ENCODE peak calls at places on chromosomes 2 and 18, in ten cellular contexts. K is cardiac fibroblast, P is ovary, T is HAP-1, L is GM12864, I is adipocyte, W is aorta, M is neuronal stem cell, U is fibroblast of mammary gland, S is left ventricle myocardium inferior. X is an unnamed sample.

GRCh38 chr18:25786778-25787177 is 303.6 kb downstream of the SS18 start:
- DNase-seq in U (peak), L (no peak), M (no peak), T (no peak), W (no peak), P (no peak), S (no peak), I (peak), K (peak), X (no peak)

GRCh38 chr18:10111944-10112343 is 198.1 kb downstream of the VAPA start:
- DNase-seq in M (no peak), S (no peak), L (no peak), P (no peak), T (no peak), U (no peak), I (no peak), W (no peak), K (no peak), X (no peak)

GRCh38 chr18:43919565-43919964 is 642.3 kb upstream of the SYT4 start:
- DNase-seq in P (no peak), W (no peak), M (no peak), L (no peak), U (no peak), S (no peak), K (peak), T (no peak), I (peak), X (no peak)

GRCh38 chr18:31736630-31737029 is 24.1 kb downstream of the SLC25A52 start:
- DNase-seq in M (no peak), L (peak), K (no peak), W (no peak), P (no peak), U (no peak), S (no peak), T (no peak), I (no peak), X (peak)

GRCh38 chr2:74922592-74923227 is 35.7 kb upstream of the POLE4 start:
- DNase-seq in M (no peak), W (no peak), S (no peak), P (no peak), I (peak), U (peak), K (peak), T (no peak), L (no peak), X (no peak)

GRCh38 chr2:3102081-3102914 is 275.3 kb downstream of the EIPR1 start:
- DNase-seq in L (no peak), I (no peak), S (no peak), K (no peak), P (no peak), M (no peak), U (no peak), W (no peak), T (no peak), X (no peak)

GRCh38 chr2:30230855-30231725 is at the start of gene LBH:
- DNase-seq in I (peak), U (peak), L (no peak), K (peak), S (peak), W (peak), P (peak), M (peak), T (peak), X (peak)

GRCh38 chr2:146540271-146540932 is 1304.4 kb upstream of the ACVR2A start:
- DNase-seq in M (peak), K (no peak), S (no peak), T (peak), U (no peak), W (no peak), L (no peak), P (no peak), I (no peak), X (no peak)

GRCh38 chr2:236166157-236166780 is 1.9 kb downstream of the GBX2 start:
- DNase-seq in T (no peak), M (peak), P (no peak), W (no peak), S (no peak), U (no peak), L (no peak), I (no peak), K (no peak), X (no peak)

GRCh38 chr18:55384551-55385275 is 203.3 kb downstream of the TCF4 start:
- DNase-seq in I (peak), W (no peak), P (no peak), K (peak), T (peak), L (peak), U (peak), S (no peak), M (no peak), X (peak)

DNA sequence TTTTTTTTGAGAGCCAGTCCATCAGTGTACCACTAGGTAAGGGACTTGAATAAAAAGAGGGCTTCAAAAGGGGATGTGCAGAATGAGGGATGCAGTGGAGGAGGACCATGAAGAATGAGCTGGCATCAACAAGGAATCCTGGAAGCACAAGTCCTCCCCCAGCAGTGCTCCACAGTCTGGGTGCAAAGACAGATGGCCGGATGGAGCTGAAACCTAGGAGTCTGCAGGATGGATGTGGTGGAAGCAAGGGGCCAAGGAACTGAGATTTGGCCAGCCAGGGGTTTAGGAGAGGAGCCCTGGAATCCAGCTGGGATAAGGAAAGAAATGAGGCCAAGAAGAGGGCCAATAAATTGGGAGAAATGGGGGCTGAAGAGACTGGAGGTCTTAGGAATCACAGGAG is 51.8 kb upstream of the RAB6C start:
- DNase-seq in U (no peak), T (no peak), M (no peak), S (no peak), K (no peak), L (no peak), P (no peak), I (no peak), W (no peak), X (no peak)
- H3K4me3 ChIP-seq in U (no peak), T (no peak), M (no peak), S (no peak), K (no peak), L (no peak), P (no peak), I (no peak), W (no peak), X (no peak)

GRCh38 chr2:46009772-46010171 is 287.4 kb upstream of the EPAS1 start:
- DNase-seq in S (no peak), W (no peak), I (no peak), L (no peak), P (no peak), U (peak), M (no peak), T (no peak), K (no peak), X (no peak)
- H3K4me3 ChIP-seq in S (no peak), W (no peak), I (no peak), L (no peak), P (no peak), U (no peak), M (no peak), T (no peak), K (no peak), X (no peak)

GRCh38 chr2:27077231-27077630 is 1.2 kb upstream of the EMILIN1 start:
- DNase-seq in S (no peak), L (no peak), U (no peak), K (no peak), T (no peak), P (peak), I (no peak), W (no peak), M (no peak), X (no peak)

GRCh38 chr2:27080603-27080938 is 2.2 kb downstream of the EMILIN1 start:
- DNase-seq in P (no peak), S (no peak), U (no peak), I (no peak), M (no peak), T (no peak), W (peak), K (no peak), L (no peak), X (no peak)

GRCh38 chr2:27078267-27079194 is at the start of gene EMILIN1:
- DNase-seq in K (peak), W (peak), I (peak), S (peak), T (no peak), M (no peak), P (peak), U (peak), L (no peak), X (no peak)

GRCh38 chr2:27080140-27080469 is 1.7 kb downstream of the EMILIN1 start:
- DNase-seq in P (peak), L (no peak), T (no peak), S (no peak), K (no peak), I (peak), W (no peak), M (no peak), U (no peak), X (no peak)

DNA sequence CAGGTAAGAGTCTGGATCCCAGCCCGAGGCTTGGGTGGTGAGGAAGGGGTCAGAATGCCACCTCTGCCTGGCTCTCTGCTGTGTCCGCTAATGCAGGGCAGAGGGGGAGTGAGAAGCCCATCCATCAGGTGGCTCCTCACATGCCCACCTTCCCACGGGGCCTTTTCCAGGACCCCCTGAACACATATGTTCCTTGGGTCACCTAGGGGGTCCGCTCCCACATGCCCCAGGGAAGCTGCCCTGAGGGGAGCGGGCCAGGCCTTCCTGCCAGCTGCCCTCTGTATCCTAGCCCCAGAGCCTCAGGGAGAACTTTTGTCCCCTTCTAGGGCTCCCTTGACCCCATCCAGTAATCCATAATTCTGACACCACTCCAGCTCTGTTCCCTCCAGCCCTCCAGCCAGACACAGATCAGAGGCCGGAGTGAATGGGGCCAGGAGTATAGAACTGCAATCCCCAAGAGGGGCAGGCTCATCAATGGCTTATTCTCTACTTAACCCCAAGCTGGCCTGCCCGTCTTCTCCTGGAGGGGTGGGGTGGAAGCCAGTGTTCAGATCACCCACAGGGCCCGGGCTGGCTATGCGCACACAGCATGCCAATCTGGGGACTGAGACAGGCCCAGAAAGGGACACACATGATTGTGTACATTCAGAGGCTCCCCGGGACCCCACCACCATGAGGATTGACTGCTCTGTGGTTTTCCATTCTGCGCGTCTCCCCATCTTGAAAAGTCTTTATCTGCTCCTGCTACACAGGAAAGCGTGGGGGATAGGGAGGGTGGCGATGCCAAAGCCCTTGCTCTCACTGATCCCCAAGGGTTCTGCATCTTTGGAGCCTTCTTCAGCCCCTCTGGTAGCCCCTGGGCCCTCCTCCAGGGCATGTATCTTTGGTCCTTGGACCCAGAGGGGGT is 1.1 kb downstream of the EMILIN1 start:
- DNase-seq in I (peak), P (peak), U (peak), T (no peak), L (no peak), M (no peak), W (no peak), S (no peak), K (no peak), X (no peak)
- H3K4me3 ChIP-seq in I (peak), P (peak), U (peak), T (no peak), L (no peak), M (no peak), W (peak), S (peak), K (peak), X (no peak)

GRCh38 chr2:238846503-238847431 is 1.1 kb upstream of the TWIST2 start:
- DNase-seq in L (no peak), U (no peak), P (peak), I (peak), S (no peak), M (no peak), W (peak), T (no peak), K (peak), X (no peak)
- H3K4me3 ChIP-seq in L (no peak), U (peak), P (peak), I (peak), S (peak), M (no peak), W (peak), T (no peak), K (peak), X (no peak)

DNA sequence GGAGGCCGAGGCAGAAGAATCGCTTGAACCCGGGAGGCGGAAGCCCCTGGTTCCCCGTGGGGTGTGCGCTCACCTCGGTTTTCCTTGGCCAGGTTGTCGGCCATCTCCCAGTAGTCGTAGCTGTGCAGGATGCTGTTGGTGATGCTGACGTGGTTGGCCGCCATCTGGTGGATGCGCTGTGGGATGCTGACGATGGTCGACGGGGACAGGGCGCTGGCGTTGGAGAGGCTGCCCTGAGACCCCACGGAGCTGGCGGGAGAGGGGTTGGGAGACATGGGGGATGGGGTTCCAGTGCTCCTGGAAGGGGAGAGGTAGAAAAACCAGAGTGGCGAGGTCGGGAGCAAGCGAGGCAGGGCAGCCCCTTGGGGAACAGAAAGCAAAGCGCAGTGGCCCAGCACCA is 64.4 kb upstream of the REV1 start:
- DNase-seq in M (no peak), U (no peak), P (no peak), I (no peak), W (no peak), S (no peak), T (no peak), L (no peak), K (no peak), X (no peak)
- H3K4me3 ChIP-seq in M (no peak), U (no peak), P (no peak), I (no peak), W (no peak), S (no peak), T (no peak), L (no peak), K (no peak), X (no peak)

GRCh38 chr2:65032016-65032975 is 23.9 kb upstream of the CEP68 start:
- DNase-seq in W (no peak), I (no peak), U (no peak), K (no peak), S (no peak), M (no peak), L (no peak), P (no peak), T (no peak), X (no peak)

GRCh38 chr2:65030481-65030880 is 25.7 kb upstream of the CEP68 start:
- DNase-seq in S (no peak), T (no peak), P (no peak), W (no peak), I (no peak), M (no peak), K (no peak), U (no peak), L (no peak), X (peak)

GRCh38 chr2:65033178-65033577 is 23.0 kb upstream of the CEP68 start:
- DNase-seq in L (no peak), S (no peak), I (peak), P (no peak), M (no peak), T (peak), K (peak), W (no peak), U (no peak), X (peak)

GRCh38 chr2:65031341-65032015 is 24.7 kb upstream of the CEP68 start:
- DNase-seq in U (no peak), M (no peak), S (no peak), K (no peak), W (no peak), T (peak), L (no peak), I (peak), P (no peak), X (peak)

DNA sequence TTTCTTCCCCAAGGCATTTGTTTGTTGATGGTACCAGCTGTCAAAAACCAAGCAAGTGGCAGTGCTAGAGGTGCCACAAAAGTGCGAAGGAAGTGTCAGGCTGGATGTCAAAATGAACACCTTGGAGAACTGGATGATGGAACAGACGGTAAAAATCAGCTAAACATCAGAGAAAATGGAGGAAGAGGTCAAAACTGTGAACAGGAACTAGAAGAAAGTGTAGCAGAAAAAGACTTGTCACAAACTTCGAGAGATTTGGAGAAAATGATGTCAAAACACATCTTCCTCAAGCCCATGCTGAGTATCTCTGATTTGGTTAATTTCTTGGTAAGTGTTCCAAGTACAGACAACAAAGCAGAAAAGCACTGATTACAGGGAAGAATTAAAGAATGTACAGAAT is 25.3 kb upstream of the CEP68 start:
- DNase-seq in M (no peak), P (no peak), U (no peak), L (no peak), K (no peak), S (no peak), T (no peak), I (no peak), W (no peak), X (peak)
- H3K4me3 ChIP-seq in M (no peak), P (no peak), U (no peak), L (peak), K (no peak), S (no peak), T (no peak), I (no peak), W (no peak), X (peak)

DNA sequence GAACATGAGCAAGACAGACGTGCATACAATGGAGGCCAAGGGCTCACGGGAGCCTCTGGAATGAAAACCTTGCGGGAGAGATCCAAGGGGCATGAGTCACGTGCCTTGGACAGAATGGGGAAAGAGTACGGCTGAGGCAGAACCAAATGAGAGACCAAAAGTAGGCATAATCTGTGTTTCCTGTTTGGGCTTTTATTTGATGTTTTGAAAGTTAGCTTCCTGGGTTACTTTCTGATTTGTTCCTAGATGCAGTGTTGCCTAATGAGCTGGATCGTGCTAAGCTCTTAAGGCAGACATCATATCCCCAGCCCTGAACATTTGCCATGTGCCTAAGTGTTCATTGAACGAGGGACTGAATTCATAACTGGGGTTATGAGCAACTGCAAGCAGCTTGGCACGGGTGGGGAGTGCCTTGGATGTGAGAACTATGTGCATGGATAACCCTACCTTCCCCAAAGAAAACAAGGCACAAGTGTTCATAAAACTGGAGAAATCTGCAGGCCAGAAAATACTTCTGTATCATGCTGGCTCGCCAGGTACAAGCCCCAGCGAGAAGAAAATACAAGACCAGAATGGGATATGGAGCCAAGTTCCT is 60.3 kb upstream of the RPL31 start:
- DNase-seq in W (no peak), M (no peak), I (no peak), S (no peak), K (peak), P (no peak), L (no peak), U (peak), T (no peak), X (no peak)
- H3K4me3 ChIP-seq in W (no peak), M (no peak), I (peak), S (no peak), K (no peak), P (no peak), L (no peak), U (no peak), T (no peak), X (no peak)

GRCh38 chr2:113226462-113226861 is 52.3 kb downstream of the PAX8 start:
- DNase-seq in L (no peak), U (no peak), I (no peak), S (no peak), K (no peak), T (no peak), M (no peak), P (no peak), W (no peak), X (no peak)

GRCh38 chr2:113224647-113225046 is 50.9 kb downstream of the PSD4 start:
- DNase-seq in L (no peak), U (no peak), M (no peak), T (no peak), S (no peak), W (no peak), P (no peak), K (no peak), I (no peak), X (no peak)

GRCh38 chr2:113227290-113227689 is 51.4 kb downstream of the PAX8 start:
- DNase-seq in W (peak), U (no peak), K (no peak), T (no peak), S (no peak), I (no peak), P (no peak), M (no peak), L (no peak), X (no peak)

GRCh38 chr2:113223813-113224212 is 50.0 kb downstream of the PSD4 start:
- DNase-seq in W (no peak), T (no peak), U (no peak), L (no peak), I (no peak), S (no peak), M (no peak), P (no peak), K (no peak), X (no peak)

GRCh38 chr2:113225505-113226259 is 51.9 kb downstream of the PSD4 start:
- DNase-seq in P (no peak), W (peak), L (no peak), T (peak), I (peak), K (no peak), S (no peak), U (no peak), M (peak), X (no peak)
- H3K4me3 ChIP-seq in P (no peak), W (no peak), L (no peak), T (no peak), I (no peak), K (no peak), S (no peak), U (no peak), M (no peak), X (no peak)

X was measured in Karpas-422.